ENCODE peak calls at places on chromosomes 2 and 18, in six cellular contexts. One of them, this sample, is unnamed.

GRCh38 chr2:54666131-54666637 is 57.3 kb upstream of the EML6 start:
- DNase-seq in ovary: peak; percentile 46
- DNase-seq in Panc1: no peak
- DNase-seq in RWPE1: no peak
- DNase-seq in GM18507: no peak
- DNase-seq in uterus: peak; percentile 82
- DNase-seq in this sample: no peak

GRCh38 chr2:10346929-10347558 is 44.3 kb downstream of the HPCAL1 start:
- DNase-seq in GM18507: no peak
- DNase-seq in ovary: no peak
- DNase-seq in RWPE1: no peak
- DNase-seq in uterus: no peak
- DNase-seq in Panc1: no peak
- DNase-seq in this sample: no peak

GRCh38 chr2:43070039-43070438 is 156.4 kb downstream of the ZFP36L2 start:
- DNase-seq in uterus: no peak
- DNase-seq in ovary: no peak
- DNase-seq in Panc1: no peak
- DNase-seq in GM18507: no peak
- DNase-seq in RWPE1: no peak
- DNase-seq in this sample: no peak

GRCh38 chr2:149826471-149827125 is 239.0 kb upstream of the MMADHC start:
- DNase-seq in ovary: no peak
- DNase-seq in uterus: no peak
- DNase-seq in GM18507: no peak
- DNase-seq in Panc1: no peak
- DNase-seq in RWPE1: peak; percentile 2
- DNase-seq in this sample: no peak

GRCh38 chr18:26406854-26407517 is 141.4 kb downstream of the KCTD1 start:
- DNase-seq in GM18507: no peak
- DNase-seq in Panc1: no peak
- DNase-seq in RWPE1: no peak
- DNase-seq in ovary: no peak
- DNase-seq in uterus: no peak
- DNase-seq in this sample: no peak

GRCh38 chr2:205865794-205866490 is 183.6 kb downstream of the NRP2 start:
- DNase-seq in uterus: no peak
- DNase-seq in RWPE1: no peak
- DNase-seq in ovary: no peak
- DNase-seq in Panc1: no peak
- DNase-seq in GM18507: no peak
- DNase-seq in this sample: no peak

GRCh38 chr2:26475037-26475436 is 2.9 kb downstream of the OTOF start:
- DNase-seq in ovary: no peak
- DNase-seq in uterus: no peak
- DNase-seq in GM18507: no peak
- DNase-seq in RWPE1: no peak
- DNase-seq in Panc1: no peak
- DNase-seq in this sample: no peak

GRCh38 chr2:239073270-239073669 is 225.4 kb downstream of the TWIST2 start:
- DNase-seq in GM18507: no peak
- DNase-seq in uterus: no peak
- DNase-seq in ovary: no peak
- DNase-seq in RWPE1: no peak
- DNase-seq in Panc1: no peak
- DNase-seq in this sample: no peak

GRCh38 chr2:226800941-226801784 is 1.5 kb upstream of the IRS1 start:
- DNase-seq in Panc1: no peak
- DNase-seq in RWPE1: peak; percentile 21
- DNase-seq in ovary: peak; percentile 95
- DNase-seq in GM18507: peak; percentile 77
- DNase-seq in uterus: peak; percentile 89
- DNase-seq in this sample: no peak

GRCh38 chr2:207770602-207771404 is 1.1 kb upstream of the FZD5 start:
- DNase-seq in RWPE1: no peak
- DNase-seq in Panc1: no peak
- DNase-seq in ovary: peak; percentile 43
- DNase-seq in GM18507: no peak
- DNase-seq in uterus: peak; percentile 21
- DNase-seq in this sample: no peak

GRCh38 chr2:237996041-237996593 is 29.3 kb downstream of the UBE2F start:
- DNase-seq in GM18507: no peak
- DNase-seq in uterus: no peak
- DNase-seq in Panc1: no peak
- DNase-seq in RWPE1: no peak
- DNase-seq in ovary: no peak
- DNase-seq in this sample: no peak

GRCh38 chr2:219737270-219737691 is 109.9 kb downstream of the SLC4A3 start:
- DNase-seq in ovary: peak; percentile 68
- DNase-seq in RWPE1: peak; percentile 12
- DNase-seq in GM18507: no peak
- DNase-seq in Panc1: no peak
- DNase-seq in uterus: no peak
- DNase-seq in this sample: no peak

GRCh38 chr2:50077190-50077589 is 922.9 kb upstream of the FSHR start:
- DNase-seq in GM18507: no peak
- DNase-seq in Panc1: no peak
- DNase-seq in RWPE1: no peak
- DNase-seq in ovary: no peak
- DNase-seq in uterus: no peak
- DNase-seq in this sample: peak; percentile 26

GRCh38 chr2:217276433-217276832 is 416.6 kb upstream of the TNP1 start:
- DNase-seq in uterus: no peak
- DNase-seq in RWPE1: no peak
- DNase-seq in GM18507: no peak
- DNase-seq in ovary: no peak
- DNase-seq in Panc1: no peak
- DNase-seq in this sample: no peak

GRCh38 chr18:23235860-23236259 is 100.6 kb downstream of the CABLES1 start:
- DNase-seq in Panc1: no peak
- DNase-seq in GM18507: no peak
- DNase-seq in uterus: no peak
- DNase-seq in ovary: no peak
- DNase-seq in RWPE1: no peak
- DNase-seq in this sample: no peak

GRCh38 chr2:96875498-96876035 is 5.7 kb upstream of the SEMA4C start:
- DNase-seq in GM18507: no peak
- DNase-seq in RWPE1: no peak
- DNase-seq in uterus: no peak
- DNase-seq in ovary: no peak
- DNase-seq in Panc1: no peak
- DNase-seq in this sample: no peak

GRCh38 chr2:7523557-7524210 is 606.5 kb downstream of the RNF144A start:
- DNase-seq in RWPE1: no peak
- DNase-seq in Panc1: no peak
- DNase-seq in ovary: no peak
- DNase-seq in uterus: no peak
- DNase-seq in GM18507: no peak
- DNase-seq in this sample: no peak

GRCh38 chr2:25268136-25268535 is 73.6 kb downstream of the DNMT3A start:
- DNase-seq in ovary: no peak
- DNase-seq in uterus: no peak
- DNase-seq in RWPE1: no peak
- DNase-seq in GM18507: no peak
- DNase-seq in Panc1: no peak
- DNase-seq in this sample: no peak

GRCh38 chr2:9207641-9208301 is 1.2 kb downstream of the ASAP2 start:
- DNase-seq in GM18507: no peak
- DNase-seq in ovary: peak; percentile 53
- DNase-seq in Panc1: no peak
- DNase-seq in RWPE1: peak; percentile 43
- DNase-seq in uterus: no peak
- DNase-seq in this sample: no peak

GRCh38 chr2:70143314-70144150 is 47.3 kb downstream of the C2orf42 start:
- DNase-seq in RWPE1: no peak
- DNase-seq in ovary: peak; percentile 58
- DNase-seq in uterus: peak; percentile 67
- DNase-seq in Panc1: no peak
- DNase-seq in GM18507: no peak
- DNase-seq in this sample: no peak